ENCODE peak calls at places on chromosome 12, in six cellular contexts. One of them, this sample, is unnamed.

GRCh38 chr12:42854826-42855225 is 265.3 kb upstream of the PRICKLE1 start:
- DNase-seq in mesendoderm: no peak
- DNase-seq in hepatocyte: no peak
- DNase-seq in sigmoid colon: no peak
- DNase-seq in IMR-90: no peak
- DNase-seq in prostate gland: no peak
- DNase-seq in this sample: no peak

GRCh38 chr12:55728932-55729591 is at the start of gene CD63:
- DNase-seq in mesendoderm: peak; percentile 83
- DNase-seq in hepatocyte: peak; percentile 96
- DNase-seq in sigmoid colon: peak; percentile 96
- DNase-seq in IMR-90: peak; percentile 88
- DNase-seq in prostate gland: peak; percentile 89
- DNase-seq in this sample: peak; percentile 98

GRCh38 chr12:106080111-106080732 is 58.5 kb downstream of the NUAK1 start:
- DNase-seq in mesendoderm: no peak
- DNase-seq in hepatocyte: no peak
- DNase-seq in sigmoid colon: no peak
- DNase-seq in IMR-90: peak; percentile 64
- DNase-seq in prostate gland: no peak
- DNase-seq in this sample: no peak

GRCh38 chr12:114904254-114905003 is 220.5 kb upstream of the TBX3 start:
- DNase-seq in mesendoderm: no peak
- DNase-seq in hepatocyte: no peak
- DNase-seq in sigmoid colon: no peak
- DNase-seq in IMR-90: peak; percentile 85
- DNase-seq in prostate gland: no peak
- DNase-seq in this sample: no peak

GRCh38 chr12:50952510-50952909 is at the start of gene HIGD1C:
- DNase-seq in mesendoderm: no peak
- DNase-seq in hepatocyte: no peak
- DNase-seq in sigmoid colon: no peak
- DNase-seq in IMR-90: no peak
- DNase-seq in prostate gland: no peak
- DNase-seq in this sample: peak; percentile 36

GRCh38 chr12:122928891-122929538 is 33.1 kb upstream of the VPS37B start:
- DNase-seq in mesendoderm: no peak
- DNase-seq in hepatocyte: no peak
- DNase-seq in sigmoid colon: no peak
- DNase-seq in IMR-90: no peak
- DNase-seq in prostate gland: no peak
- DNase-seq in this sample: peak; percentile 42

GRCh38 chr12:120855823-120856589 is 48.2 kb downstream of the SPPL3 start:
- DNase-seq in mesendoderm: no peak
- DNase-seq in hepatocyte: no peak
- DNase-seq in sigmoid colon: no peak
- DNase-seq in IMR-90: no peak
- DNase-seq in prostate gland: no peak
- DNase-seq in this sample: no peak

GRCh38 chr12:95942106-95942531 is 295 bp downstream of the CCDC38 start:
- DNase-seq in mesendoderm: peak; percentile 67
- DNase-seq in hepatocyte: no peak
- DNase-seq in sigmoid colon: no peak
- DNase-seq in IMR-90: no peak
- DNase-seq in prostate gland: no peak
- DNase-seq in this sample: no peak

GRCh38 chr12:57090924-57091632 is 2.2 kb downstream of the NAB2 start:
- DNase-seq in mesendoderm: no peak
- DNase-seq in hepatocyte: no peak
- DNase-seq in sigmoid colon: peak; percentile 83
- DNase-seq in IMR-90: no peak
- DNase-seq in prostate gland: no peak
- DNase-seq in this sample: peak; percentile 35

GRCh38 chr12:106149096-106149784 is 10.5 kb upstream of the NUAK1 start:
- DNase-seq in mesendoderm: peak; percentile 67
- DNase-seq in hepatocyte: peak; percentile 52
- DNase-seq in sigmoid colon: no peak
- DNase-seq in IMR-90: peak; percentile 18
- DNase-seq in prostate gland: peak; percentile 39
- DNase-seq in this sample: peak; percentile 67

GRCh38 chr12:95277139-95277538 is 59.5 kb downstream of the VEZT start:
- DNase-seq in mesendoderm: no peak
- DNase-seq in hepatocyte: no peak
- DNase-seq in sigmoid colon: no peak
- DNase-seq in IMR-90: peak; percentile 97
- DNase-seq in prostate gland: no peak
- DNase-seq in this sample: no peak

GRCh38 chr12:119229837-119230236 is 51.1 kb downstream of the HSPB8 start:
- DNase-seq in mesendoderm: peak; percentile 94
- DNase-seq in hepatocyte: peak; percentile 69
- DNase-seq in sigmoid colon: no peak
- DNase-seq in IMR-90: peak; percentile 42
- DNase-seq in prostate gland: no peak
- DNase-seq in this sample: peak; percentile 67

GRCh38 chr12:30013051-30013450 is 229.3 kb upstream of the TMTC1 start:
- DNase-seq in mesendoderm: peak; percentile 75
- DNase-seq in hepatocyte: no peak
- DNase-seq in sigmoid colon: no peak
- DNase-seq in IMR-90: no peak
- DNase-seq in prostate gland: no peak
- DNase-seq in this sample: peak; percentile 10

GRCh38 chr12:58069268-58069967 is 128.1 kb downstream of the ATP23 start:
- DNase-seq in mesendoderm: no peak
- DNase-seq in hepatocyte: no peak
- DNase-seq in sigmoid colon: no peak
- DNase-seq in IMR-90: peak; percentile 44
- DNase-seq in prostate gland: no peak
- DNase-seq in this sample: no peak

GRCh38 chr12:1391722-1392121 is 202.7 kb downstream of the FBXL14 start:
- DNase-seq in mesendoderm: peak; percentile 63
- DNase-seq in hepatocyte: no peak
- DNase-seq in sigmoid colon: no peak
- DNase-seq in IMR-90: no peak
- DNase-seq in prostate gland: no peak
- DNase-seq in this sample: peak; percentile 20

GRCh38 chr12:55051197-55051920 is 31.6 kb downstream of the NEUROD4 start:
- DNase-seq in mesendoderm: no peak
- DNase-seq in hepatocyte: no peak
- DNase-seq in sigmoid colon: no peak
- DNase-seq in IMR-90: no peak
- DNase-seq in prostate gland: no peak
- DNase-seq in this sample: no peak

GRCh38 chr12:26018926-26019325 is 60.4 kb downstream of the RASSF8 start:
- DNase-seq in mesendoderm: no peak
- DNase-seq in hepatocyte: no peak
- DNase-seq in sigmoid colon: no peak
- DNase-seq in IMR-90: peak; percentile 60
- DNase-seq in prostate gland: no peak
- DNase-seq in this sample: no peak

GRCh38 chr12:45966486-45966885 is 23.9 kb downstream of the SCAF11 start:
- DNase-seq in mesendoderm: peak; percentile 44
- DNase-seq in hepatocyte: no peak
- DNase-seq in sigmoid colon: no peak
- DNase-seq in IMR-90: peak; percentile 78
- DNase-seq in prostate gland: no peak
- DNase-seq in this sample: no peak

GRCh38 chr12:110916295-110916875 is 4.0 kb downstream of the MYL2 start:
- DNase-seq in mesendoderm: no peak
- DNase-seq in hepatocyte: no peak
- DNase-seq in sigmoid colon: no peak
- DNase-seq in IMR-90: no peak
- DNase-seq in prostate gland: no peak
- DNase-seq in this sample: no peak

GRCh38 chr12:131217024-131217586 is 263.4 kb downstream of the ADGRD1 start:
- DNase-seq in mesendoderm: peak; percentile 73
- DNase-seq in hepatocyte: no peak
- DNase-seq in sigmoid colon: no peak
- DNase-seq in IMR-90: no peak
- DNase-seq in prostate gland: no peak
- DNase-seq in this sample: peak; percentile 54

DNA sequence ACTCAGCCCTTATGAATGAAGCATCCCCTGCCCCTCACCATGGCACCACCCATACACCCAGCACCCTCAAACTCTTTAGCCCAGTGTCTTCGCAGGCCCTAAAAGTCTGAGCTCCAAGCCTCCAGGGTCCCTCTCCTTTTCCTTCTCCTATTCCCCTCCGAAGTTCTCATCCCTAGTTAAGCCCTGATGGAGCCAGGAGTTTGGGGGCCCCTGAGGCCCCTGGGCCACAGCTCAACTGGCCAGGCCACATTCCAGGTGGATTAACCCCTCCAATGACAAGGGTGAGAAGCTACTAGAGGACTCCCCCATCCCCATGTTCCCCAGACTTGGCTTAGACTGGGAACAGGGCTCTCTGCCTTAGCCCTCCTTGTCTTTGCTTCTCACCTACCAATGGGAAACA is 2.6 kb downstream of the RARG start:
- DNase-seq in mesendoderm: no peak
- DNase-seq in hepatocyte: no peak
- DNase-seq in sigmoid colon: no peak
- DNase-seq in IMR-90: no peak
- DNase-seq in prostate gland: no peak
- DNase-seq in this sample: peak; percentile 24
- H3K27me3 ChIP-seq in mesendoderm: no peaks in the 10 kb centered on the region
- H3K27me3 ChIP-seq in hepatocyte: no peaks in the 10 kb centered on the region
- H3K27me3 ChIP-seq in sigmoid colon: no peaks in the 10 kb centered on the region
- H3K27me3 ChIP-seq in IMR-90: peaks cover 3% of the 10 kb centered on the region
- H3K27me3 ChIP-seq in prostate gland: no peaks in the 10 kb centered on the region
- H3K27me3 ChIP-seq in this sample: peaks cover 7% of the 10 kb centered on the region

DNA sequence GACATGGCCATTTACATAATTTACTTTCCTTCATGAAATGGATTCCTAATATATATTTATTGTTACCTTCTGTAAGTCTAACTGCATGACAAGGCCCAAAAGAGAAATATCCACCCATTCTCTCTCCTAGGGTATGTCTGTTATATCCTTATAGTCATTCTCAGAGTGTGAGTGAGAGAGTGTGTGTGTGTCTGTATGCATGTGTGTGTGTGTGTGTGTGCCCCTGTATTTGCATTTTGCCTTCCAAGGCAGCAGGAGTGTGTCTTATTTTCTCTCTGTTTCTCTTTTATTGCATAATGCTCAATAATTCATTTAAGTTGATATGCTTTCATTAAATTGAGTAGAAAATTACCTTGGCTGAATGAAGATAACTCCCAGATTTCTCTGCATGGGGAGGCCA is 131.9 kb downstream of the SLC5A8 start:
- DNase-seq in mesendoderm: peak; percentile 30
- DNase-seq in hepatocyte: no peak
- DNase-seq in sigmoid colon: no peak
- DNase-seq in IMR-90: no peak
- DNase-seq in prostate gland: no peak
- DNase-seq in this sample: no peak
- H3K4me3 ChIP-seq in mesendoderm: no peak overlapping the region
- H3K4me3 ChIP-seq in hepatocyte: no peak overlapping the region
- H3K4me3 ChIP-seq in sigmoid colon: no peak overlapping the region
- H3K4me3 ChIP-seq in IMR-90: no peak overlapping the region
- H3K4me3 ChIP-seq in prostate gland: no peak overlapping the region
- H3K4me3 ChIP-seq in this sample: no peak overlapping the region

GRCh38 chr12:32586390-32586789 is 92.7 kb upstream of the DNM1L start:
- DNase-seq in mesendoderm: no peak
- DNase-seq in hepatocyte: no peak
- DNase-seq in sigmoid colon: no peak
- DNase-seq in IMR-90: peak; percentile 54
- DNase-seq in prostate gland: no peak
- DNase-seq in this sample: no peak
- H3K36me3 ChIP-seq in mesendoderm: peaks cover 3% of the 10 kb centered on the region
- H3K36me3 ChIP-seq in hepatocyte: no peaks in the 10 kb centered on the region
- H3K36me3 ChIP-seq in sigmoid colon: no peaks in the 10 kb centered on the region
- H3K36me3 ChIP-seq in IMR-90: peaks cover 7% of the 10 kb centered on the region
- H3K36me3 ChIP-seq in prostate gland: no peaks in the 10 kb centered on the region
- H3K36me3 ChIP-seq in this sample: peaks cover 7% of the 10 kb centered on the region

DNA sequence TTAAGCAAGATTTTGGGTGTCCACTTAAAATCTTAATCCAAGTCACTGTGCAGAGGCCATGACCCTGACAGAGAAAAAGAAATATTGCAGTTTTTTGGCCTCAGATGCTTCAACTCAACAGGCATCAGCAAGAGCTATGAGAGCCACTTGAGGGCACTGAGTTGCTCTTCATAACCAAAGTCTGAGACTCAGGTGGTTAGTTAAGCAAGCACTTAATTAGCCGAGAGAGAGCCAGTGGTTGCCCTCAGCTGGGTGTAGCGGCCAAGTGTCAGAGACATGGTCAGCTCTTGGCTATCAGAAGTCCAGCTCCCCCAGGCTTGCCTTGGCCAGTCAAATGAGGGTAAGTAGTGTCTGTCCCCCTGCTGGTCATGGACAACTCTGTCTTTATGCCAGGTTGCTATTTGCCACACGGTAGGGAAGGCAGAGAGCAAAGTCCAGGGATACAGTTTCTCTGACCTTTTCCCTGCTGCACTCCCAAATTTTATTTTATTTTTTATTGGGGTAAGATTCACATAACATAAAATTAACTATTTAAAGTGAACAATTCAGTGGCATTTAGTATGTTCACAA is 9.0 kb upstream of the KRT71 start:
- DNase-seq in mesendoderm: peak; percentile 47
- DNase-seq in hepatocyte: peak; percentile 21
- DNase-seq in sigmoid colon: no peak
- DNase-seq in IMR-90: no peak
- DNase-seq in prostate gland: no peak
- DNase-seq in this sample: peak; percentile 69
- H3K27me3 ChIP-seq in mesendoderm: no peaks in the 10 kb centered on the region
- H3K27me3 ChIP-seq in hepatocyte: peaks cover 19% of the 10 kb centered on the region
- H3K27me3 ChIP-seq in sigmoid colon: no peaks in the 10 kb centered on the region
- H3K27me3 ChIP-seq in IMR-90: peaks cover 20% of the 10 kb centered on the region
- H3K27me3 ChIP-seq in prostate gland: no peaks in the 10 kb centered on the region
- H3K27me3 ChIP-seq in this sample: no peaks in the 10 kb centered on the region

This sample was measured in H7.